ENCODE peak calls at places on chromosomes 16 and 17, in eight cellular contexts. Q is cardiac muscle cell; V is mucosa of gallbladder; R is endothelial cell; T is effector CD4-positive, alpha-beta T cell; Z is RWPE1; D is stimulated activated CD4-positive, alpha-beta T cell treated with anti-CD3 and anti-CD28 coated beads, Interleukin-1b, Interleukin-23, amount 100 ng/mL, for 48 hours; S is SIG-M5. F is an unnamed sample.

GRCh38 chr17:49132699-49133364 is at the start of gene B4GALNT2:
- DNase-seq in V (no peak), T (no peak), R (peak), D (peak), Q (no peak), S (no peak), Z (no peak), F (no peak)

GRCh38 chr16:48720266-48720665 is 110.3 kb upstream of the N4BP1 start:
- DNase-seq in V (no peak), Z (peak), T (no peak), Q (no peak), S (no peak), R (peak), D (no peak), F (no peak)

GRCh38 chr17:6457688-6458190 is 13.5 kb downstream of the PIMREG start:
- DNase-seq in S (no peak), Q (no peak), V (peak), T (no peak), R (no peak), D (no peak), Z (no peak), F (no peak)

GRCh38 chr17:70168044-70168978 is 1.0 kb upstream of the KCNJ2 start:
- DNase-seq in T (no peak), R (peak), Z (no peak), D (peak), S (no peak), Q (peak), V (peak), F (peak)

GRCh38 chr17:48612854-48613691 is 2.0 kb downstream of the HOXB8 start:
- DNase-seq in Q (no peak), T (peak), V (no peak), S (no peak), D (peak), Z (no peak), R (no peak), F (no peak)

GRCh38 chr17:909642-910323 is 69.8 kb downstream of the NXN start:
- DNase-seq in V (no peak), T (no peak), D (no peak), R (no peak), Z (no peak), Q (peak), S (no peak), F (no peak)

GRCh38 chr17:21358682-21359482 is 17.3 kb upstream of the KCNJ12 start:
- DNase-seq in R (no peak), T (no peak), Z (no peak), D (no peak), V (peak), Q (no peak), S (no peak), F (no peak)

GRCh38 chr16:69171325-69172095 is 15.5 kb upstream of the SNTB2 start:
- DNase-seq in D (no peak), R (no peak), Z (no peak), V (no peak), S (no peak), T (no peak), Q (peak), F (peak)

GRCh38 chr17:27778193-27778592 is 22.1 kb downstream of the NOS2 start:
- DNase-seq in V (no peak), T (no peak), Q (peak), S (no peak), R (no peak), D (no peak), Z (no peak), F (no peak)

GRCh38 chr17:31568140-31568938 is 176.9 kb downstream of the RAB11FIP4 start:
- DNase-seq in Q (peak), D (no peak), S (no peak), Z (no peak), V (no peak), T (no peak), R (no peak), F (no peak)